ENCODE peak calls at places on chromosome 12, in four cellular contexts. One of them, this sample, is unnamed.

GRCh38 chr12:93366427-93366826 is 11.3 kb upstream of the NUDT4 start:
- DNase-seq in HEK293T: no peak
- DNase-seq in left ventricle myocardium inferior: no peak
- DNase-seq in progenitor cell of endocrine pancreas: no peak
- DNase-seq in this sample: no peak

GRCh38 chr12:13691598-13691997 is 289.8 kb downstream of the GRIN2B start:
- DNase-seq in HEK293T: no peak
- DNase-seq in left ventricle myocardium inferior: no peak
- DNase-seq in progenitor cell of endocrine pancreas: no peak
- DNase-seq in this sample: no peak

GRCh38 chr12:120194534-120195395 is at the start of gene GCN1:
- DNase-seq in HEK293T: peak
- DNase-seq in left ventricle myocardium inferior: peak
- DNase-seq in progenitor cell of endocrine pancreas: peak
- DNase-seq in this sample: peak

GRCh38 chr12:104498211-104498801 is 41.6 kb downstream of the CHST11 start:
- DNase-seq in HEK293T: no peak
- DNase-seq in left ventricle myocardium inferior: no peak
- DNase-seq in progenitor cell of endocrine pancreas: no peak
- DNase-seq in this sample: no peak

GRCh38 chr12:24078318-24078765 is 128.9 kb upstream of the SOX5 start:
- DNase-seq in HEK293T: no peak
- DNase-seq in left ventricle myocardium inferior: no peak
- DNase-seq in progenitor cell of endocrine pancreas: no peak
- DNase-seq in this sample: no peak

GRCh38 chr12:100375023-100375737 is 18.3 kb downstream of the SLC17A8 start:
- DNase-seq in HEK293T: no peak
- DNase-seq in left ventricle myocardium inferior: peak
- DNase-seq in progenitor cell of endocrine pancreas: no peak
- DNase-seq in this sample: peak

GRCh38 chr12:64240781-64241180 is 18.7 kb upstream of the KICS2 start:
- DNase-seq in HEK293T: no peak
- DNase-seq in left ventricle myocardium inferior: no peak
- DNase-seq in progenitor cell of endocrine pancreas: no peak
- DNase-seq in this sample: no peak

GRCh38 chr12:51531982-51532497 is 59.0 kb upstream of the SCN8A start:
- DNase-seq in HEK293T: peak
- DNase-seq in left ventricle myocardium inferior: peak
- DNase-seq in progenitor cell of endocrine pancreas: peak
- DNase-seq in this sample: peak

GRCh38 chr12:113726254-113726819 is 239.8 kb downstream of the RBM19 start:
- DNase-seq in HEK293T: no peak
- DNase-seq in left ventricle myocardium inferior: no peak
- DNase-seq in progenitor cell of endocrine pancreas: no peak
- DNase-seq in this sample: no peak

GRCh38 chr12:21788089-21788983 is 13.8 kb upstream of the KCNJ8 start:
- DNase-seq in HEK293T: no peak
- DNase-seq in left ventricle myocardium inferior: no peak
- DNase-seq in progenitor cell of endocrine pancreas: no peak
- DNase-seq in this sample: no peak

GRCh38 chr12:27549801-27550652 is 26.0 kb downstream of the PPFIBP1 start:
- DNase-seq in HEK293T: peak
- DNase-seq in left ventricle myocardium inferior: peak
- DNase-seq in progenitor cell of endocrine pancreas: no peak
- DNase-seq in this sample: peak

GRCh38 chr12:129909051-129910020 is 5.5 kb upstream of the TMEM132D start:
- DNase-seq in HEK293T: no peak
- DNase-seq in left ventricle myocardium inferior: no peak
- DNase-seq in progenitor cell of endocrine pancreas: no peak
- DNase-seq in this sample: no peak

GRCh38 chr12:46181465-46181864 is 87.4 kb downstream of the SLC38A1 start:
- DNase-seq in HEK293T: no peak
- DNase-seq in left ventricle myocardium inferior: no peak
- DNase-seq in progenitor cell of endocrine pancreas: no peak
- DNase-seq in this sample: no peak

GRCh38 chr12:1527789-1528188 is 66.6 kb downstream of the FBXL14 start:
- DNase-seq in HEK293T: no peak
- DNase-seq in left ventricle myocardium inferior: no peak
- DNase-seq in progenitor cell of endocrine pancreas: no peak
- DNase-seq in this sample: no peak

GRCh38 chr12:9039397-9039977 is 50.1 kb downstream of the KLRG1 start:
- DNase-seq in HEK293T: peak
- DNase-seq in left ventricle myocardium inferior: no peak
- DNase-seq in progenitor cell of endocrine pancreas: no peak
- DNase-seq in this sample: no peak

GRCh38 chr12:67096533-67097318 is 172.4 kb upstream of the CAND1 start:
- DNase-seq in HEK293T: no peak
- DNase-seq in left ventricle myocardium inferior: no peak
- DNase-seq in progenitor cell of endocrine pancreas: no peak
- DNase-seq in this sample: no peak

GRCh38 chr12:64780531-64781373 is 21.5 kb upstream of the GNS start:
- DNase-seq in HEK293T: peak
- DNase-seq in left ventricle myocardium inferior: peak
- DNase-seq in progenitor cell of endocrine pancreas: peak
- DNase-seq in this sample: peak

GRCh38 chr12:6767592-6768384 is 1.6 kb downstream of the PTMS start:
- DNase-seq in HEK293T: no peak
- DNase-seq in left ventricle myocardium inferior: no peak
- DNase-seq in progenitor cell of endocrine pancreas: no peak
- DNase-seq in this sample: peak

GRCh38 chr12:1907652-1908611 is 10.5 kb downstream of the CACNA2D4 start:
- DNase-seq in HEK293T: peak
- DNase-seq in left ventricle myocardium inferior: no peak
- DNase-seq in progenitor cell of endocrine pancreas: peak
- DNase-seq in this sample: peak

GRCh38 chr12:101407054-101407437 is 526 bp downstream of the ARL1 start:
- DNase-seq in HEK293T: no peak
- DNase-seq in left ventricle myocardium inferior: no peak
- DNase-seq in progenitor cell of endocrine pancreas: no peak
- DNase-seq in this sample: no peak

GRCh38 chr12:101221301-101221700 is 11.3 kb upstream of the SLC5A8 start:
- DNase-seq in HEK293T: no peak
- DNase-seq in left ventricle myocardium inferior: no peak
- DNase-seq in progenitor cell of endocrine pancreas: no peak
- DNase-seq in this sample: no peak

GRCh38 chr12:95874452-95874851 is 15.7 kb downstream of the SNRPF start:
- DNase-seq in HEK293T: no peak
- DNase-seq in left ventricle myocardium inferior: no peak
- DNase-seq in progenitor cell of endocrine pancreas: no peak
- DNase-seq in this sample: no peak

GRCh38 chr12:49693931-49694439 is 13.2 kb downstream of the FMNL3 start:
- DNase-seq in HEK293T: no peak
- DNase-seq in left ventricle myocardium inferior: no peak
- DNase-seq in progenitor cell of endocrine pancreas: no peak
- DNase-seq in this sample: no peak

GRCh38 chr12:15584366-15585041 is 204.7 kb downstream of the EPS8 start:
- DNase-seq in HEK293T: peak
- DNase-seq in left ventricle myocardium inferior: no peak
- DNase-seq in progenitor cell of endocrine pancreas: no peak
- DNase-seq in this sample: no peak

GRCh38 chr12:132410296-132410625 is 79.7 kb upstream of the FBRSL1 start:
- DNase-seq in HEK293T: no peak
- DNase-seq in left ventricle myocardium inferior: no peak
- DNase-seq in progenitor cell of endocrine pancreas: no peak
- DNase-seq in this sample: no peak

GRCh38 chr12:15044461-15044860 is 71.6 kb downstream of the PDE6H start:
- DNase-seq in HEK293T: no peak
- DNase-seq in left ventricle myocardium inferior: no peak
- DNase-seq in progenitor cell of endocrine pancreas: no peak
- DNase-seq in this sample: no peak

GRCh38 chr12:6460751-6461371 is 9.0 kb downstream of the TAPBPL start:
- DNase-seq in HEK293T: no peak
- DNase-seq in left ventricle myocardium inferior: no peak
- DNase-seq in progenitor cell of endocrine pancreas: no peak
- DNase-seq in this sample: no peak

This sample was measured in posterior vena cava.